ENCODE peak calls at places on chromosomes 5 and 9, in nine cellular contexts. V is globus pallidus; U is iris pigment epithelial cell; T is HCEC 1CT; H is left colon; B is HS-27A; L is activated naive CD4-positive, alpha-beta T cell treated with anti-CD3 and anti-CD28 coated beads for 36 hours; P is NCI-H1417; Y is NCI-H1105 treated with DMSO at 0.1 percent for 48 hours. W is an unnamed sample.

GRCh38 chr9:124618476-124618875 is 111.3 kb upstream of the NR5A1 start:
- DNase-seq in Y (no peak), U (no peak), H (no peak), L (no peak), B (no peak), V (no peak), T (no peak), P (no peak), W (no peak)

GRCh38 chr5:172110921-172111873 is 76.8 kb downstream of the STK10 start:
- DNase-seq in U (no peak), P (no peak), B (no peak), T (no peak), V (no peak), L (peak), Y (no peak), H (peak), W (peak)

GRCh38 chr9:131226226-131226625 is 50.1 kb downstream of the FAM78A start:
- DNase-seq in H (no peak), T (no peak), L (no peak), Y (no peak), V (no peak), B (no peak), U (no peak), P (no peak), W (no peak)

GRCh38 chr9:98805506-98806272 is 1.8 kb upstream of the GALNT12 start:
- DNase-seq in U (peak), T (peak), H (no peak), Y (no peak), B (no peak), P (no peak), V (no peak), L (no peak), W (no peak)

GRCh38 chr9:88831783-88832407 is 159.4 kb upstream of the S1PR3 start:
- DNase-seq in Y (no peak), B (no peak), H (no peak), V (no peak), T (no peak), P (no peak), U (no peak), L (no peak), W (no peak)

GRCh38 chr5:93894471-93895354 is 153.3 kb upstream of the POU5F2 start:
- DNase-seq in U (peak), T (peak), Y (peak), H (no peak), P (peak), V (peak), B (no peak), L (no peak), W (no peak)

GRCh38 chr9:38681747-38682227 is 38.1 kb downstream of the FAM240B start:
- DNase-seq in H (no peak), T (no peak), V (no peak), P (no peak), U (peak), L (no peak), B (peak), Y (no peak), W (no peak)

GRCh38 chr5:115840825-115841224 is 540 bp downstream of the ATG12 start:
- DNase-seq in B (no peak), Y (no peak), H (no peak), T (no peak), V (no peak), P (peak), L (no peak), U (no peak), W (no peak)

GRCh38 chr9:121150188-121150587 is 51.5 kb downstream of the RAB14 start:
- DNase-seq in B (no peak), T (no peak), U (no peak), Y (no peak), L (no peak), P (no peak), H (no peak), V (no peak), W (no peak)

GRCh38 chr5:13910227-13910626 is 34.3 kb downstream of the DNAH5 start:
- DNase-seq in L (no peak), U (no peak), Y (no peak), H (no peak), T (no peak), V (no peak), P (no peak), B (no peak), W (no peak)

GRCh38 chr5:143642791-143643190 is 169.2 kb upstream of the HMHB1 start:
- DNase-seq in H (no peak), P (no peak), T (peak), Y (no peak), U (no peak), L (no peak), V (no peak), B (no peak), W (no peak)

GRCh38 chr9:88433583-88434240 is 45.5 kb downstream of the SPIN1 start:
- DNase-seq in T (peak), U (peak), P (no peak), L (no peak), V (no peak), B (peak), Y (no peak), H (no peak), W (no peak)

GRCh38 chr5:160353379-160353778 is 17.0 kb downstream of the C1QTNF2 start:
- DNase-seq in B (no peak), U (no peak), Y (no peak), V (peak), H (no peak), P (no peak), L (no peak), T (no peak), W (no peak)

GRCh38 chr9:100689635-100690034 is 111.8 kb downstream of the CAVIN4 start:
- DNase-seq in L (no peak), P (no peak), H (no peak), B (no peak), Y (no peak), U (no peak), V (no peak), T (no peak), W (no peak)

GRCh38 chr5:60196382-60197113 is 303.0 kb upstream of the PDE4D start:
- DNase-seq in U (peak), Y (no peak), P (no peak), L (no peak), T (peak), H (no peak), B (peak), V (no peak), W (no peak)

GRCh38 chr5:172850454-172850797 is 16.4 kb downstream of the ERGIC1 start:
- DNase-seq in B (no peak), P (no peak), Y (no peak), U (no peak), V (no peak), T (no peak), H (no peak), L (no peak), W (no peak)

GRCh38 chr9:133528001-133528886 is 3.5 kb upstream of the MYMK start:
- DNase-seq in U (no peak), L (no peak), T (no peak), P (no peak), B (no peak), Y (no peak), H (no peak), V (no peak), W (no peak)

GRCh38 chr5:154334406-154335041 is 111.3 kb upstream of the SAP30L start:
- DNase-seq in H (no peak), T (no peak), U (peak), Y (no peak), B (no peak), V (no peak), L (no peak), P (no peak), W (no peak)

GRCh38 chr9:130194406-130194932 is 22.3 kb downstream of the NCS1 start:
- DNase-seq in L (no peak), U (no peak), B (no peak), H (no peak), P (no peak), T (no peak), Y (peak), V (no peak), W (no peak)

GRCh38 chr9:98807070-98807810 is at the start of gene GALNT12:
- DNase-seq in L (peak), T (peak), Y (peak), P (peak), H (peak), U (no peak), B (no peak), V (no peak), W (peak)